ENCODE peak calls at places on chromosomes 2 and 18, in five cellular contexts. H is GM23338, Y is sciatic nerve, O is T-cell, I is HepG2. K is an unnamed sample.

GRCh38 chr18:13500227-13500865 is 226.0 kb downstream of the FAM210A start:
- DNase-seq in H (peak), Y (no peak), O (no peak), I (peak), K (peak)

GRCh38 chr2:133489641-133490411 is 78.4 kb downstream of the NCKAP5 start:
- DNase-seq in H (no peak), Y (peak), O (no peak), I (no peak), K (no peak)

GRCh38 chr18:1133541-1133940 is 228.9 kb downstream of the ADCYAP1 start:
- DNase-seq in H (peak), Y (no peak), O (no peak), I (no peak), K (no peak)

GRCh38 chr18:5879479-5879882 is 15.8 kb downstream of the TMEM200C start:
- DNase-seq in H (peak), Y (no peak), O (no peak), I (peak), K (no peak)

GRCh38 chr2:161946489-161947107 is 127.4 kb downstream of the DPP4 start:
- DNase-seq in H (peak), Y (no peak), O (no peak), I (peak), K (no peak)

GRCh38 chr18:58098706-58099105 is 54.7 kb downstream of the NEDD4L start:
- DNase-seq in H (no peak), Y (no peak), O (no peak), I (no peak), K (no peak)

GRCh38 chr2:139813340-139813739 is 1033.2 kb upstream of the NXPH2 start:
- DNase-seq in H (no peak), Y (no peak), O (no peak), I (no peak), K (no peak)

GRCh38 chr2:164976301-164976700 is 21.0 kb upstream of the SLC38A11 start:
- DNase-seq in H (no peak), Y (no peak), O (no peak), I (no peak), K (no peak)

GRCh38 chr2:173058673-173059072 is 17.0 kb upstream of the MAP3K20 start:
- DNase-seq in H (no peak), Y (no peak), O (no peak), I (peak), K (no peak)

GRCh38 chr2:20611077-20611843 is 39.6 kb downstream of the HS1BP3 start:
- DNase-seq in H (peak), Y (peak), O (no peak), I (peak), K (no peak)

GRCh38 chr2:166373105-166373504 is 2.6 kb downstream of the SCN9A start:
- DNase-seq in H (no peak), Y (no peak), O (no peak), I (no peak), K (no peak)

GRCh38 chr2:212959469-212960117 is 191.8 kb downstream of the IKZF2 start:
- DNase-seq in H (no peak), Y (no peak), O (no peak), I (no peak), K (no peak)

GRCh38 chr2:63440612-63441011 is 147.7 kb downstream of the WDPCP start:
- DNase-seq in H (no peak), Y (no peak), O (no peak), I (no peak), K (no peak)

GRCh38 chr2:176545627-176546026 is 276.4 kb downstream of the MTX2 start:
- DNase-seq in H (no peak), Y (no peak), O (no peak), I (no peak), K (no peak)

GRCh38 chr2:15142069-15142689 is 419.0 kb downstream of the NBAS start:
- DNase-seq in H (no peak), Y (no peak), O (peak), I (peak), K (peak)

GRCh38 chr18:59706499-59706898 is 9.3 kb upstream of the CCBE1 start:
- DNase-seq in H (no peak), Y (no peak), O (no peak), I (no peak), K (peak)

GRCh38 chr2:127371037-127371436 is 16.7 kb downstream of the MAP3K2 start:
- DNase-seq in H (peak), Y (no peak), O (no peak), I (no peak), K (no peak)

GRCh38 chr18:80231616-80232015 is 15.7 kb downstream of the PARD6G start:
- DNase-seq in H (no peak), Y (no peak), O (no peak), I (no peak), K (no peak)

GRCh38 chr2:135960598-135961551 is 24.6 kb downstream of the DARS1 start:
- DNase-seq in H (peak), Y (no peak), O (peak), I (no peak), K (no peak)

GRCh38 chr18:79647307-79647706 is 32.3 kb upstream of the CTDP1 start:
- DNase-seq in H (no peak), Y (no peak), O (no peak), I (no peak), K (no peak)

GRCh38 chr18:68414407-68414806 is 300.5 kb downstream of the TMX3 start:
- DNase-seq in H (peak), Y (no peak), O (no peak), I (no peak), K (no peak)

GRCh38 chr2:46856336-46856735 is 59.3 kb downstream of the MCFD2 start:
- DNase-seq in H (no peak), Y (no peak), O (no peak), I (no peak), K (no peak)

GRCh38 chr18:77054606-77055428 is 77.8 kb downstream of the MBP start:
- DNase-seq in H (peak), Y (peak), O (peak), I (peak), K (peak)